ENCODE peak calls at places on chromosomes 12 and 14, in nine cellular contexts. Q, T, Z, D, R, F, K, I and U are unnamed samples. For H3K36me3, the result is how much of the 10 kb centered on the place peaks cover.

GRCh38 chr14:100213956-100214767 is 24.8 kb upstream of the YY1 start:
- DNase-seq in Q (peak), T (peak), Z (peak), D (peak), R (peak), F (peak), K (peak), I (peak), U (no peak)

GRCh38 chr14:65940056-65940735 is 527.7 kb downstream of the FUT8 start:
- DNase-seq in Q (no peak), T (no peak), Z (no peak), D (no peak), R (no peak), F (no peak), K (no peak), I (no peak), U (no peak)

GRCh38 chr14:69346710-69347109 is 51.4 kb downstream of the ERH start:
- DNase-seq in Q (peak), T (no peak), Z (no peak), D (peak), R (peak), F (peak), K (peak), I (peak), U (no peak)

GRCh38 chr12:20493924-20494323 is 125.6 kb downstream of the PDE3A start:
- DNase-seq in Q (no peak), T (peak), Z (no peak), D (no peak), R (no peak), F (no peak), K (no peak), I (no peak), U (no peak)

GRCh38 chr12:75489187-75489586 is 8.6 kb downstream of the GLIPR1 start:
- DNase-seq in Q (no peak), T (no peak), Z (no peak), D (no peak), R (no peak), F (no peak), K (no peak), I (no peak), U (no peak)

GRCh38 chr12:89497005-89497404 is 27.6 kb downstream of the GALNT4 start:
- DNase-seq in Q (no peak), T (peak), Z (no peak), D (peak), R (no peak), F (no peak), K (no peak), I (no peak), U (no peak)

GRCh38 chr12:80752464-80752863 is 35.8 kb downstream of the MYF5 start:
- DNase-seq in Q (no peak), T (peak), Z (no peak), D (no peak), R (no peak), F (no peak), K (no peak), I (no peak), U (peak)

GRCh38 chr14:60647081-60647836 is 2.0 kb downstream of the SIX1 start:
- DNase-seq in Q (peak), T (peak), Z (no peak), D (no peak), R (peak), F (no peak), K (no peak), I (no peak), U (peak)

GRCh38 chr12:123720141-123720814 is 8.1 kb downstream of the ATP6V0A2 start:
- DNase-seq in Q (no peak), T (no peak), Z (no peak), D (no peak), R (no peak), F (no peak), K (no peak), I (no peak), U (no peak)

GRCh38 chr12:120764766-120765165 is 39.1 kb downstream of the ACADS start:
- DNase-seq in Q (no peak), T (no peak), Z (no peak), D (no peak), R (no peak), F (no peak), K (no peak), I (no peak), U (no peak)

GRCh38 chr14:38207830-38208815 is at the start of gene SSTR1:
- DNase-seq in Q (no peak), T (no peak), Z (no peak), D (peak), R (peak), F (no peak), K (peak), I (peak), U (no peak)

GRCh38 chr14:54690887-54691286 is 124.0 kb downstream of the SAMD4A start:
- DNase-seq in Q (no peak), T (no peak), Z (no peak), D (no peak), R (no peak), F (no peak), K (no peak), I (no peak), U (no peak)

GRCh38 chr12:44694027-44694426 is 182.1 kb downstream of the NELL2 start:
- DNase-seq in Q (no peak), T (no peak), Z (no peak), D (no peak), R (no peak), F (no peak), K (no peak), I (no peak), U (no peak)

GRCh38 chr12:50574621-50575348 is 70.0 kb downstream of the DIP2B start:
- DNase-seq in Q (no peak), T (peak), Z (no peak), D (peak), R (no peak), F (no peak), K (no peak), I (no peak), U (no peak)

GRCh38 chr14:101843665-101844064 is 82.2 kb downstream of the PPP2R5C start:
- DNase-seq in Q (no peak), T (no peak), Z (peak), D (no peak), R (no peak), F (no peak), K (peak), I (no peak), U (no peak)

GRCh38 chr12:131987552-131987951 is 37.8 kb downstream of the EP400 start:
- DNase-seq in Q (no peak), T (no peak), Z (no peak), D (peak), R (no peak), F (no peak), K (no peak), I (no peak), U (no peak)
- H3K36me3 ChIP-seq in Q (half or more), T (half or more), Z (half or more), D (under half), R (half or more), F (half or more), K (under half), I (under half), U (under half)

GRCh38 chr12:54135621-54136027 is 53.2 kb downstream of the SMUG1 start:
- DNase-seq in Q (no peak), T (no peak), Z (no peak), D (no peak), R (no peak), F (no peak), K (no peak), I (no peak), U (no peak)
- H3K4me3 ChIP-seq in Q (no peak), T (no peak), Z (no peak), D (no peak), R (no peak), F (no peak), K (no peak), I (no peak), U (no peak)

GRCh38 chr14:73280903-73281302 is 43.6 kb downstream of the PAPLN start:
- DNase-seq in Q (no peak), T (no peak), Z (no peak), D (no peak), R (no peak), F (no peak), K (no peak), I (no peak), U (no peak)
- H3K36me3 ChIP-seq in Q (under half), T (under half), Z (half or more), D (under half), R (half or more), F (half or more), K (under half), I (under half), U (half or more)

GRCh38 chr12:64889434-64890216 is 65.2 kb downstream of the TBC1D30 start:
- DNase-seq in Q (no peak), T (peak), Z (no peak), D (no peak), R (no peak), F (peak), K (peak), I (no peak), U (no peak)
- H3K4me3 ChIP-seq in Q (no peak), T (no peak), Z (no peak), D (no peak), R (no peak), F (no peak), K (no peak), I (no peak), U (no peak)

DNA sequence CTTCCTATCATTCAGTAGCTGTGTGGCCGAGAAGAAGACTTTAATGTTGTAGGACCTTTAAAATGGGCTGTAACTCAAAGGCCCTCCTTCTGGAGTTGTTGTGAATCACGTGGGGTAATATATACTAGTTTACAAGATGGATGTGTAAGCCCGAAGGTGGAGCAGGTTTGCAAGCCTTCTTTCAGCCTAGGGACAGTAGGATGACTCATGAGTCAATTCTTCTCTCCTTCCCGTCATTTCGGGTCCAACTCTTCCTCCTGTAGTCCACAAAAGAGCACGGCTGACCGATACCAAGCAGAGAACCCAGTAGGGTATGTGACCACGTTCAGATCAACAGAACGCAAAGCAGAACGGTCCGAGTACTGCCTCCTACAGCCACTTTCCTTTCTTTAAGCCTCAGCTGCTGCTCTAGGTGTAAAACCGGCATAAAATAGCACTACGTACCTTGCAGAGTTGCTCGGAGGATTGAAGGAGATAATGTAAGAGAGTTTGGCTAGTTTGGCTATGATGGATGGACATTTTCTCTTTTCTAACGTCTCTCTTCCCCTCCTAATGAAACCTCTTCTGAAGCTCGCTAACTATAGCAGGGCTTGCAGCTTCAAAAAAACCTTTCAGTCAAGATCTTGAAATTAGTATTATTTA is 1.3 kb upstream of the RASSF3 start:
- DNase-seq in Q (peak), T (peak), Z (peak), D (peak), R (peak), F (peak), K (peak), I (peak), U (peak)
- H3K36me3 ChIP-seq in Q (under half), T (under half), Z (under half), D (under half), R (under half), F (under half), K (under half), I (under half), U (under half)

GRCh38 chr12:11765817-11766794 is 116.6 kb downstream of the ETV6 start:
- DNase-seq in Q (no peak), T (peak), Z (peak), D (no peak), R (peak), F (peak), K (peak), I (no peak), U (no peak)

GRCh38 chr12:11762723-11763326 is 113.4 kb downstream of the ETV6 start:
- DNase-seq in Q (no peak), T (no peak), Z (no peak), D (no peak), R (no peak), F (no peak), K (no peak), I (no peak), U (no peak)

GRCh38 chr12:11765421-11765816 is 115.9 kb downstream of the ETV6 start:
- DNase-seq in Q (no peak), T (peak), Z (no peak), D (no peak), R (no peak), F (no peak), K (no peak), I (no peak), U (no peak)

GRCh38 chr12:11761869-11762567 is 112.5 kb downstream of the ETV6 start:
- DNase-seq in Q (no peak), T (no peak), Z (no peak), D (no peak), R (no peak), F (no peak), K (no peak), I (no peak), U (no peak)

DNA sequence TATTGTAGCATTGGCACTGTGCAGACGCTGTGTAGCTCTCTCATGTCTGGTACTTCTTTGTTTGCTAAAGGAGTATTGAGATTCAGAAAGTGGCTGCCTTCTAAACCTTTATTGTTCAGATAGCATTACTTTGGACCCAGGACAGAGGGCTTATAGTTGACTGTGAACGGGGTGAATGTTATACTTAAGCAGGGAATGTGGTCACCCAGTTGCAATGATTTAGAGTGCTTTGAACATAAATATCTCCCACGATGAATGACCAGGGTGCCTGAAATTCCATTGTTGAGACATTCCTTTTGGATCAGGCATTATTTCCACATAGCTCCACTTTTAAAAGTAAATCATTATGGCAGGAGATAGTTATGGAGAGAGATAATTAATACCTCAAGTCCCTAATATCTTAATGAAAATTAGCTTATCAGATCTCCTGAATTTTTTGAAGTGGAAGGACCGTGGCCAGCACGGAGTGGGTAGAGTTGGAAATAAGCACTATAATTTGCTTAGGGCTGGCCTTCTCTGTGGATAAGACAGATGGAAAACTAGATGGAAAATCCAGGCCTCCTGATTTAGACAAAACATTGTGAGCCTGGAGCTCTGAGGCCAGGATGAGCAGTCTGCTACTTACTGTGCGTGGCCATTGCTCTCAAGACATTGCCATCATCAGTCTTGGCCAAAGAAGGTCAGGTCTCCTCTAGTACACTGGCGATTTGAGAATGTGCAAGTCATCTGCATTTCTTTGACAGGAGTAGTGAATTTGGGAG is 114.5 kb downstream of the ETV6 start:
- DNase-seq in Q (no peak), T (peak), Z (no peak), D (no peak), R (no peak), F (no peak), K (no peak), I (no peak), U (peak)
- H3K4me3 ChIP-seq in Q (no peak), T (no peak), Z (no peak), D (no peak), R (no peak), F (no peak), K (no peak), I (no peak), U (no peak)

GRCh38 chr12:113959096-113959495 is 7.0 kb downstream of the RBM19 start:
- DNase-seq in Q (no peak), T (no peak), Z (no peak), D (no peak), R (no peak), F (no peak), K (no peak), I (no peak), U (no peak)

GRCh38 chr12:113957627-113958026 is 8.5 kb downstream of the RBM19 start:
- DNase-seq in Q (no peak), T (no peak), Z (no peak), D (no peak), R (no peak), F (no peak), K (no peak), I (no peak), U (no peak)

GRCh38 chr12:113955109-113955970 is 10.8 kb downstream of the RBM19 start:
- DNase-seq in Q (peak), T (peak), Z (no peak), D (no peak), R (peak), F (no peak), K (peak), I (peak), U (peak)

GRCh38 chr12:113960030-113960429 is 6.1 kb downstream of the RBM19 start:
- DNase-seq in Q (no peak), T (no peak), Z (no peak), D (no peak), R (no peak), F (no peak), K (peak), I (no peak), U (no peak)

GRCh38 chr12:113958108-113958507 is 8.0 kb downstream of the RBM19 start:
- DNase-seq in Q (no peak), T (no peak), Z (no peak), D (no peak), R (no peak), F (no peak), K (no peak), I (no peak), U (no peak)
- H3K36me3 ChIP-seq in Q (under half), T (half or more), Z (half or more), D (under half), R (under half), F (half or more), K (under half), I (under half), U (under half)

DNA sequence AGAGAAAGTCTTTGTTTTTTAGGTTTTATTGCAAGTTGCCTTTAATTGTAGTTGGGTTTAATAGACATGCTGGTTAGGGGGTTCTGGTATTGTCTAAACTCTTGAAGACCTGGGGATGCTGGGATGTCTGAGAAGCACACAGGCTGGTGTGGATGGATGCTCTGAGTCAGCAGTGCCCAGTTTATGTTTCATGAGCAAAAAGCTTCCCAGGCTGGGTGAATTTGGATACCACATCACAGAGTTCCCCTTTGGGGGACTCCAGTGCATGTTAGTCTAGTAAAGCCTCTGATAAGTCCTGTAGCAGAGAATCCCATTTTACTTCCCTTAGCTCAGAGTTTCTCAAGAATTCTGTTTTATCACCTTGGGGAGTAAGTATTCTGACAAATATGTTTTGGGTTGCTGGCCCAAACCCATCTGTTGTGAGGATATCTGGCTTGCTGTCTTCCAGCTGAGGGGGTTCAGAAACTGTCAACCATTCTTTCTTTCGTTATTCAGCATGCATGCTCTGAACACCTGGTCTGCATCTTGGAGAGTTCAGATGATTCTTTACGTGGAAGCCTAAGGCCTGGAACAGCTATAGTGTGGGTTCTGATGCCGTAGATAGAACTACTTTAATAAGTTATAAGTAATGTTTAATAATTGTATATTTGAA is 509.1 kb downstream of the VRK1 start:
- DNase-seq in Q (no peak), T (no peak), Z (no peak), D (no peak), R (no peak), F (no peak), K (no peak), I (no peak), U (no peak)
- H3K4me3 ChIP-seq in Q (no peak), T (no peak), Z (peak), D (no peak), R (no peak), F (no peak), K (no peak), I (no peak), U (no peak)

GRCh38 chr12:2606186-2606910 is 188.4 kb upstream of the FKBP4 start:
- DNase-seq in Q (no peak), T (no peak), Z (no peak), D (peak), R (no peak), F (no peak), K (no peak), I (no peak), U (no peak)

GRCh38 chr12:2610358-2610757 is 184.4 kb upstream of the FKBP4 start:
- DNase-seq in Q (no peak), T (no peak), Z (no peak), D (no peak), R (no peak), F (no peak), K (no peak), I (no peak), U (no peak)

GRCh38 chr12:2607881-2608607 is 186.7 kb upstream of the FKBP4 start:
- DNase-seq in Q (no peak), T (peak), Z (no peak), D (no peak), R (no peak), F (peak), K (no peak), I (no peak), U (no peak)

GRCh38 chr12:2608608-2608945 is 186.2 kb upstream of the FKBP4 start:
- DNase-seq in Q (no peak), T (no peak), Z (no peak), D (no peak), R (no peak), F (no peak), K (no peak), I (no peak), U (no peak)

GRCh38 chr12:2609020-2609419 is 185.8 kb upstream of the FKBP4 start:
- DNase-seq in Q (no peak), T (no peak), Z (no peak), D (no peak), R (no peak), F (no peak), K (no peak), I (no peak), U (no peak)
- H3K36me3 ChIP-seq in Q (under half), T (under half), Z (under half), D (under half), R (under half), F (under half), K (under half), I (under half), U (under half)